ENCODE peak calls at places on chromosomes 2 and 18, in ten cellular contexts. B is heart right ventricle; F is tibial artery; R is Caco-2; N is Karpas-422; M is neuronal stem cell; Q is pancreas; P is spleen; T is endodermal cell; J is effector memory CD4-positive, alpha-beta T cell. W is an unnamed sample.

GRCh38 chr18:30889582-30890301 is 152.8 kb downstream of the DSC3 start:
- DNase-seq in R (peak; percentile 0), P (no peak), N (peak; percentile 67), M (peak; percentile 40), B (no peak), Q (no peak), F (no peak), J (no peak), T (peak; percentile 63), W (no peak)

GRCh38 chr2:108454440-108454839 is 5.4 kb downstream of the GCC2 start:
- DNase-seq in F (no peak), T (no peak), N (no peak), M (no peak), P (no peak), R (no peak), B (no peak), Q (no peak), J (no peak), W (no peak)

GRCh38 chr18:55861266-55861665 is 273.3 kb upstream of the TCF4 start:
- DNase-seq in R (peak; percentile 5), J (no peak), B (no peak), N (no peak), P (no peak), M (peak; percentile 17), F (no peak), T (peak; percentile 75), Q (no peak), W (no peak)

GRCh38 chr2:205133544-205133943 is 548.8 kb upstream of the NRP2 start:
- DNase-seq in B (no peak), N (no peak), F (no peak), P (no peak), R (no peak), J (no peak), Q (no peak), T (no peak), M (no peak), W (no peak)

GRCh38 chr2:133591164-133591563 is 22.9 kb upstream of the NCKAP5 start:
- DNase-seq in R (no peak), T (no peak), B (peak; percentile 76), P (no peak), Q (no peak), J (no peak), M (no peak), F (peak; percentile 70), N (no peak), W (no peak)

GRCh38 chr2:162074579-162074922 is 536 bp upstream of the DPP4 start:
- DNase-seq in N (no peak), F (no peak), J (no peak), R (no peak), T (no peak), Q (no peak), P (no peak), B (no peak), M (no peak), W (no peak)

GRCh38 chr2:232563580-232563979 is 13.1 kb downstream of the EIF4E2 start:
- DNase-seq in R (no peak), F (no peak), M (no peak), Q (no peak), B (no peak), P (no peak), J (no peak), T (no peak), N (no peak), W (no peak)

GRCh38 chr2:31324000-31324633 is 90.2 kb downstream of the EHD3 start:
- DNase-seq in B (no peak), J (no peak), F (no peak), P (no peak), T (no peak), N (no peak), M (no peak), Q (no peak), R (no peak), W (no peak)

GRCh38 chr18:49721981-49722380 is 91.4 kb downstream of the ACAA2 start:
- DNase-seq in T (peak; percentile 24), N (no peak), M (no peak), B (no peak), R (no peak), Q (no peak), J (no peak), P (no peak), F (no peak), W (no peak)

GRCh38 chr2:45115181-45115580 is 105.9 kb upstream of the SIX2 start:
- DNase-seq in R (no peak), B (no peak), P (no peak), J (no peak), N (no peak), T (no peak), M (no peak), Q (no peak), F (no peak), W (no peak)

GRCh38 chr18:13103366-13103765 is 112.2 kb downstream of the CEP192 start:
- DNase-seq in R (no peak), M (no peak), T (no peak), Q (no peak), P (no peak), J (no peak), N (peak; percentile 59), B (no peak), F (no peak), W (no peak)

GRCh38 chr18:13099113-13099512 is 108.0 kb downstream of the CEP192 start:
- DNase-seq in J (no peak), P (no peak), T (no peak), N (no peak), F (no peak), R (no peak), M (no peak), Q (no peak), B (no peak), W (no peak)

GRCh38 chr18:13100942-13101658 is 109.9 kb downstream of the CEP192 start:
- DNase-seq in B (no peak), Q (no peak), T (no peak), N (no peak), F (no peak), P (no peak), J (no peak), R (no peak), M (no peak), W (no peak)

GRCh38 chr18:13105059-13105458 is 113.5 kb upstream of the LDLRAD4 start:
- DNase-seq in M (no peak), Q (no peak), T (no peak), F (no peak), B (no peak), R (no peak), P (no peak), N (no peak), J (no peak), W (no peak)

GRCh38 chr18:13101659-13101992 is 110.5 kb downstream of the CEP192 start:
- DNase-seq in M (no peak), Q (peak; percentile 32), T (no peak), R (no peak), B (no peak), J (no peak), N (no peak), P (no peak), F (no peak), W (no peak)
- H3K36me3 ChIP-seq in M (peaks cover 84% of the 10 kb centered on the region), Q (peaks cover 8% of the 10 kb centered on the region), T (peaks cover 86% of the 10 kb centered on the region), R (peaks cover 2% of the 10 kb centered on the region), B (no peaks in the 10 kb centered on the region), J (peaks cover 77% of the 10 kb centered on the region), N (peaks cover 67% of the 10 kb centered on the region), P (peaks cover 75% of the 10 kb centered on the region), F (peaks cover 80% of the 10 kb centered on the region), W (peaks cover 9% of the 10 kb centered on the region)

GRCh38 chr18:11565716-11566115 is 43.7 kb upstream of the SLC35G4 start:
- DNase-seq in Q (no peak), T (no peak), M (no peak), J (no peak), B (no peak), P (no peak), R (no peak), N (peak; percentile 67), F (no peak), W (no peak)
- H3K27me3 ChIP-seq in Q (no peaks in the 10 kb centered on the region), T (no peaks in the 10 kb centered on the region), M (no peaks in the 10 kb centered on the region), J (no peaks in the 10 kb centered on the region), B (peaks cover 7% of the 10 kb centered on the region), P (no peaks in the 10 kb centered on the region), R (no peaks in the 10 kb centered on the region), N (no peaks in the 10 kb centered on the region), F (no peaks in the 10 kb centered on the region), W (peaks cover 2% of the 10 kb centered on the region)

GRCh38 chr18:57435851-57436192 is 648 bp downstream of the ONECUT2 start:
- DNase-seq in Q (no peak), P (no peak), R (no peak), F (no peak), T (no peak), N (no peak), B (no peak), M (no peak), J (no peak), W (no peak)

GRCh38 chr18:57436965-57437333 is 1.8 kb downstream of the ONECUT2 start:
- DNase-seq in J (no peak), N (no peak), F (no peak), B (no peak), M (no peak), T (no peak), R (no peak), Q (no peak), P (no peak), W (no peak)

GRCh38 chr18:57434536-57435494 is at the start of gene ONECUT2:
- DNase-seq in M (peak; percentile 94), P (peak; percentile 88), T (peak; percentile 99), B (peak; percentile 91), N (no peak), J (no peak), R (peak; percentile 92), F (peak; percentile 92), Q (peak; percentile 98), W (peak; percentile 42)

GRCh38 chr18:57437433-57437781 is 2.2 kb downstream of the ONECUT2 start:
- DNase-seq in N (no peak), B (no peak), T (peak; percentile 86), Q (peak; percentile 58), P (no peak), M (no peak), R (no peak), J (no peak), F (no peak), W (no peak)

DNA sequence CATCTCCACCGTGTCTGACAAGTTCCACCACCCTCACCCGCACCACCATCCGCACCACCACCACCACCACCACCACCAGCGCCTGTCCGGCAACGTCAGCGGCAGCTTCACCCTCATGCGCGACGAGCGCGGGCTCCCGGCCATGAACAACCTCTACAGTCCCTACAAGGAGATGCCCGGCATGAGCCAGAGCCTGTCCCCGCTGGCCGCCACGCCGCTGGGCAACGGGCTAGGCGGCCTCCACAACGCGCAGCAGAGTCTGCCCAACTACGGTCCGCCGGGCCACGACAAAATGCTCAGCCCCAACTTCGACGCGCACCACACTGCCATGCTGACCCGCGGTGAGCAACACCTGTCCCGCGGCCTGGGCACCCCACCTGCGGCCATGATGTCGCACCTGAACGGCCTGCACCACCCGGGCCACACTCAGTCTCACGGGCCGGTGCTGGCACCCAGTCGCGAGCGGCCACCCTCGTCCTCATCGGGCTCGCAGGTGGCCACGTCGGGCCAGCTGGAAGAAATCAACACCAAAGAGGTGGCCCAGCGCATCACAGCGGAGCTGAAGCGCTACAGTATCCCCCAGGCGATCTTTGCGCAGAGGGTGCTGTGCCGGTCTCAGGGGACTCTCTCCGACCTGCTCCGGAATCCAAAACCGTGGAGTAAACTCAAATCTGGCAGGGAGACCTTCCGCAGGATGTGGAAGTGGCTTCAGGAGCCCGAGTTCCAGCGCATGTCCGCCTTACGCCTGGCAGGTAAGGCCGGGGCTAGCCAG is 1.2 kb downstream of the ONECUT2 start:
- DNase-seq in Q (peak; percentile 61), B (no peak), R (no peak), M (no peak), J (no peak), N (no peak), T (peak; percentile 70), P (no peak), F (no peak), W (no peak)
- H3K4me3 ChIP-seq in Q (peak overlapping the region; percentile 56), B (no peak overlapping the region), R (peak overlapping the region; percentile 60), M (peak overlapping the region; percentile 65), J (no peak overlapping the region), N (no peak overlapping the region), T (peak overlapping the region; percentile 81), P (no peak overlapping the region), F (peak overlapping the region; percentile 58), W (no peak overlapping the region)

GRCh38 chr2:191402966-191403565 is 157.9 kb downstream of the MYO1B start:
- DNase-seq in R (no peak), B (no peak), J (no peak), N (no peak), F (no peak), T (no peak), M (peak; percentile 59), Q (no peak), P (no peak), W (no peak)
- H3K36me3 ChIP-seq in R (peaks cover 3% of the 10 kb centered on the region), B (no peaks in the 10 kb centered on the region), J (no peaks in the 10 kb centered on the region), N (no peaks in the 10 kb centered on the region), F (no peaks in the 10 kb centered on the region), T (peaks cover 89% of the 10 kb centered on the region), M (peaks cover 89% of the 10 kb centered on the region), Q (no peaks in the 10 kb centered on the region), P (no peaks in the 10 kb centered on the region), W (peaks cover 5% of the 10 kb centered on the region)